ENCODE peak calls at places on chromosomes 16 and 17, in nine cellular contexts. J is AG10803, S is right lobe of liver, L is foreskin fibroblast, M is astrocyte of the spinal cord, P is psoas muscle, Y is sigmoid colon, Q is Panc1, E is H1. H is an unnamed sample.

GRCh38 chr16:12532871-12533610 is 270.6 kb downstream of the CPPED1 start:
- DNase-seq in Q (no peak), J (no peak), S (no peak), P (no peak), Y (no peak), E (no peak), L (no peak), M (no peak), H (no peak)

GRCh38 chr17:41772218-41772585 is 14.3 kb downstream of the JUP start:
- DNase-seq in Y (no peak), Q (no peak), L (no peak), J (no peak), M (no peak), S (peak; percentile 63), P (no peak), E (peak; percentile 64), H (no peak)

GRCh38 chr17:28710948-28711722 is 553 bp downstream of the PROCA1 start:
- DNase-seq in P (peak; percentile 87), S (peak; percentile 90), Q (no peak), L (peak; percentile 97), Y (peak; percentile 94), J (peak; percentile 80), M (peak; percentile 92), E (peak; percentile 96), H (peak; percentile 48)

GRCh38 chr16:898216-898615 is 72.6 kb downstream of the LMF1 start:
- DNase-seq in Y (no peak), P (peak; percentile 2), S (no peak), L (no peak), M (no peak), J (no peak), Q (no peak), E (no peak), H (no peak)

GRCh38 chr16:53434436-53435065 is at the start of gene RBL2:
- DNase-seq in Q (no peak), E (peak; percentile 89), Y (peak; percentile 92), P (peak; percentile 88), M (peak; percentile 85), L (peak; percentile 92), S (peak; percentile 91), J (peak; percentile 79), H (no peak)

GRCh38 chr17:1201132-1201702 is 21.4 kb upstream of the ABR start:
- DNase-seq in L (no peak), Y (no peak), J (no peak), P (no peak), M (no peak), Q (no peak), S (no peak), E (no peak), H (no peak)

GRCh38 chr16:57618306-57619132 is 9.9 kb upstream of the ADGRG1 start:
- DNase-seq in P (no peak), Y (peak; percentile 43), M (no peak), S (peak; percentile 75), J (peak; percentile 25), Q (no peak), E (peak; percentile 19), L (peak; percentile 44), H (no peak)

GRCh38 chr17:59840908-59841666 is 51.7 kb downstream of the TUBD1 start:
- DNase-seq in E (no peak), Q (no peak), J (peak; percentile 63), L (peak; percentile 38), P (no peak), S (no peak), M (peak; percentile 71), Y (no peak), H (no peak)

GRCh38 chr16:81283044-81283443 is 31.7 kb upstream of the GAN start:
- DNase-seq in Q (no peak), Y (no peak), P (no peak), M (no peak), E (no peak), S (no peak), J (no peak), L (no peak), H (no peak)

GRCh38 chr17:74274060-74274702 is at the start of gene DNAI2:
- DNase-seq in M (no peak), L (no peak), Q (no peak), E (peak; percentile 73), Y (no peak), S (no peak), J (no peak), P (peak; percentile 40), H (no peak)

GRCh38 chr17:82910770-82911169 is 70.9 kb upstream of the ZNF750 start:
- DNase-seq in Q (no peak), E (no peak), L (no peak), Y (no peak), M (no peak), S (no peak), P (no peak), J (no peak), H (no peak)

GRCh38 chr17:79943354-79944241 is 92.1 kb downstream of the TBC1D16 start:
- DNase-seq in M (no peak), Y (no peak), E (no peak), J (no peak), P (peak; percentile 12), S (peak; percentile 39), L (no peak), Q (no peak), H (no peak)

GRCh38 chr17:34254651-34255380 is at the start of gene CCL2:
- DNase-seq in J (peak; percentile 73), E (peak; percentile 56), P (peak; percentile 68), S (no peak), M (peak; percentile 71), Y (peak; percentile 92), L (peak; percentile 80), Q (no peak), H (no peak)

DNA sequence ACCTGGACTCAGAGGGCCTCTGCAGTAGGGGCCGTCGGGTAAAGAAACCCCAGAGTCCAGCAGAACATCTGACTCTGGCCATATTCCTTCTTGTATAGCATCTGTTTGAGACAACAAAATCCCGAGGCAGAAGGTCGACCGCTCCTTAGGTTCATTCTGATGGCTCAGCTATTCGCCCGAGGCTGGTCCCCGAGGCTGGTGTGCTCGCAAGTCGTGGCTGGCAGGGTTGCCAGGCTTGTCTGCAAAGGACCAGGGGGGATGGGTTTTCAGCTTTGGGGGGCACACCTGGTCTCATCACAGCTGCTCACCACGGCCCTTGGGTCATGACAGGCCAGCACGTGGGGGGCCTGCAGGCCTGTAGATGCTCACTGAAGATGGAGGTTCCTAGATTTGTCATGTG is 119.1 kb downstream of the BANP start:
- DNase-seq in Y (peak; percentile 41), E (no peak), L (no peak), Q (no peak), J (no peak), P (no peak), M (no peak), S (no peak), H (no peak)
- H3K4me3 ChIP-seq in Y (no peak overlapping the region), E (no peak overlapping the region), L (no peak overlapping the region), Q (no peak overlapping the region), J (no peak overlapping the region), P (no peak overlapping the region), M (no peak overlapping the region), S (no peak overlapping the region), H (no peak overlapping the region)

GRCh38 chr16:31527617-31528287 is at the start of gene AHSP:
- DNase-seq in S (no peak), L (no peak), E (no peak), M (no peak), P (no peak), Q (no peak), J (no peak), Y (no peak), H (no peak)
- H3K4me3 ChIP-seq in S (no peak within 1 kb of the TSS), L (peak within 1 kb of the TSS; percentile 28), E (peak within 1 kb of the TSS; percentile 67), M (no peak within 1 kb of the TSS), P (peak within 1 kb of the TSS; percentile 47), Q (no peak within 1 kb of the TSS), J (peak within 1 kb of the TSS; percentile 53), Y (no peak within 1 kb of the TSS), H (no peak within 1 kb of the TSS)

DNA sequence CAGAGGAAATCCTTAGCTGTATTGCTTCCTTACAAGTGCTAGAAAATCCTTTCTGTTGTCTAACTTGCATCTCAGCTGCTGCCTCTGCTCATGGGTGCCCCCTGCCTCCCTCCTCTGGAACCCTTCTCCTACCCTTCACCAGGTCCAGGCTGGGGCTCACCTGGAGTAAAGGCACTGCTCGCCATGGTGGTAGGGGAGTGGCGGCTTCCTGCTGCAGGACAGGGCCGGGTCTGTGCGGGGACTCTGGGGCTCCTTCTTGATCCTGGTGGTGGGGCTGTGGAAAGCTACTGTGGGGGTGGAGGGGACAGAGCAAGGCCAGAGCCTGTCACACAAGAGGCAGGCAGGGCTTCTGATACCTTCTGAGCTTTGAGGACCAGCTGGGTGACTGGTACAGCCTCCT is 12.4 kb downstream of the ETV4 start:
- DNase-seq in Y (no peak), S (no peak), Q (no peak), E (no peak), L (no peak), P (no peak), J (no peak), M (no peak), H (no peak)
- H3K4me3 ChIP-seq in Y (no peak overlapping the region), S (no peak overlapping the region), Q (no peak overlapping the region), E (no peak overlapping the region), L (no peak overlapping the region), P (no peak overlapping the region), J (no peak overlapping the region), M (no peak overlapping the region), H (no peak overlapping the region)

GRCh38 chr17:50220811-50221210 is 19.4 kb upstream of the COL1A1 start:
- DNase-seq in P (no peak), Q (no peak), J (no peak), M (no peak), E (no peak), Y (no peak), L (no peak), S (no peak), H (no peak)

GRCh38 chr17:50218771-50219315 is 17.4 kb upstream of the COL1A1 start:
- DNase-seq in M (peak; percentile 99), Q (no peak), P (no peak), S (no peak), L (peak; percentile 93), E (no peak), J (peak; percentile 98), Y (peak; percentile 73), H (no peak)

GRCh38 chr17:50218071-50218759 is 16.8 kb upstream of the COL1A1 start:
- DNase-seq in Y (no peak), E (no peak), S (no peak), L (no peak), Q (no peak), M (peak; percentile 68), P (no peak), J (peak; percentile 72), H (no peak)

GRCh38 chr17:50219939-50220465 is 18.6 kb upstream of the COL1A1 start:
- DNase-seq in P (no peak), S (no peak), E (no peak), M (peak; percentile 83), Y (no peak), J (peak; percentile 82), Q (no peak), L (peak; percentile 79), H (no peak)

GRCh38 chr17:50219345-50219744 is 17.9 kb upstream of the COL1A1 start:
- DNase-seq in E (no peak), Y (no peak), Q (no peak), M (peak; percentile 98), S (no peak), P (no peak), J (peak; percentile 90), L (peak; percentile 88), H (no peak)
- H3K4me3 ChIP-seq in E (no peak overlapping the region), Y (no peak overlapping the region), Q (no peak overlapping the region), M (peak overlapping the region; percentile 8), S (no peak overlapping the region), P (no peak overlapping the region), J (peak overlapping the region; percentile 29), L (peak overlapping the region; percentile 31), H (no peak overlapping the region)